ENCODE peak calls at places on chromosomes 5 and 9, in four cellular contexts. One of them, this sample, is unnamed.

GRCh38 chr5:141001466-141001853 is 35.2 kb downstream of the PCDHAC2 start:
- DNase-seq in IMR-90: no peak
- DNase-seq in H1: no peak
- DNase-seq in H9: peak
- DNase-seq in this sample: peak

GRCh38 chr5:126446498-126447224 is 23.5 kb downstream of the GRAMD2B start:
- DNase-seq in IMR-90: peak
- DNase-seq in H1: no peak
- DNase-seq in H9: no peak
- DNase-seq in this sample: no peak

GRCh38 chr5:139752506-139753350 is 42.9 kb upstream of the PSD2 start:
- DNase-seq in H1: no peak
- DNase-seq in H9: no peak
- DNase-seq in IMR-90: peak
- DNase-seq in this sample: no peak

GRCh38 chr9:99353408-99353807 is 131.3 kb downstream of the SEC61B start:
- DNase-seq in H9: no peak
- DNase-seq in H1: no peak
- DNase-seq in IMR-90: peak
- DNase-seq in this sample: no peak

GRCh38 chr5:72556351-72557146 is 49.3 kb upstream of the ZNF366 start:
- DNase-seq in IMR-90: peak
- DNase-seq in H1: peak
- DNase-seq in H9: peak
- DNase-seq in this sample: peak

GRCh38 chr9:30410273-30410672 is 1974.2 kb upstream of the ACO1 start:
- DNase-seq in IMR-90: no peak
- DNase-seq in H1: no peak
- DNase-seq in H9: no peak
- DNase-seq in this sample: no peak

GRCh38 chr5:83256091-83256775 is 178.9 kb downstream of the XRCC4 start:
- DNase-seq in IMR-90: peak
- DNase-seq in H9: no peak
- DNase-seq in H1: no peak
- DNase-seq in this sample: no peak

GRCh38 chr5:61887271-61887670 is 418.7 kb upstream of the KIF2A start:
- DNase-seq in H1: no peak
- DNase-seq in H9: no peak
- DNase-seq in IMR-90: no peak
- DNase-seq in this sample: no peak

GRCh38 chr9:14417230-14417629 is 103.3 kb upstream of the NFIB start:
- DNase-seq in IMR-90: peak
- DNase-seq in H1: no peak
- DNase-seq in H9: no peak
- DNase-seq in this sample: no peak

DNA sequence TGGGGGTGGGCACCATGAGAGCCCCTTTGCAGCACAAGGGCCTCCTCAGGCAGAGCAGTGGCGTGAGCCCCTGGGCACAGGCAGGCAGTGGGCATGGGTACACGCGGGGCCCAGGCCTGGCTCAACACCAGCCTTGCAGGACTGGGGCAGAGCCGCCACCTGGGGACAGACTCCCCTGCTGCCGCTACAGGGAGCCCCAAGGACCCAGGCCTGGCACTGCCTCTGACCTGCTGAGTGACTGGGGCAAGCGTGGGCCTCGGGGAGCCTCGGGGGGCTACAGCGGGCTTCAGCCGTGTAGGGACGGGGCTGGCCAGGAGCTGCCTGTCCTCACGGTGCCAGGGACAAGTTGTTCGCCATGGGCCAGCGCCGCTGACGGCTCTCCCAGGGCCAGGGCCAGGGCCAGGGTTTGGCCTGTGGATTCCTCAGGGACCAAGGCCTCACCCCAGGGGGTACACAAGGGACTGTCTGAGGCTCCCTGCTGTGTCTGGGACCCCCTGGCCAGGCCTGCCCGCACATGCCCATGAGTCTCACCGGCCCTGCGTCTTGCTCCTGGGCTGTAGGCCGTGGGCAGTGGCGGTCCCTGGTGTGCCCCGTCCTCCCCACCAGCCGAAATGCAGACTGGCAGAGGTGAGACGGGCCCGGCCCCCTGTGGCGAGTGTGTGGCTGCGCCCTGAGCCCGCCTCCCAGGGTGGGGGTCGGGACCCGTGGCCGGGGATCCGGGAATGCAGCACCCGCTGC is 42.5 kb downstream of the KCNT1 start:
- DNase-seq in IMR-90: no peak
- DNase-seq in H9: no peak
- DNase-seq in H1: no peak
- DNase-seq in this sample: no peak
- H2BK15ac ChIP-seq in IMR-90: no peak
- H2BK15ac ChIP-seq in H9: no peak
- H2BK15ac ChIP-seq in H1: no peak
- H2BK15ac ChIP-seq in this sample: no peak

GRCh38 chr9:86892576-86892975 is 54.7 kb downstream of the GAS1 start:
- DNase-seq in H1: no peak
- DNase-seq in H9: no peak
- DNase-seq in IMR-90: peak
- DNase-seq in this sample: peak
- H2BK5ac ChIP-seq in H1: no peak
- H2BK5ac ChIP-seq in H9: no peak
- H2BK5ac ChIP-seq in IMR-90: no peak
- H2BK5ac ChIP-seq in this sample: no peak

GRCh38 chr9:94983552-94983951 is 257.1 kb downstream of the AOPEP start:
- DNase-seq in IMR-90: no peak
- DNase-seq in H1: no peak
- DNase-seq in H9: no peak
- DNase-seq in this sample: no peak

GRCh38 chr9:94987731-94988130 is 261.2 kb downstream of the AOPEP start:
- DNase-seq in H1: no peak
- DNase-seq in H9: no peak
- DNase-seq in IMR-90: no peak
- DNase-seq in this sample: no peak

GRCh38 chr9:94984891-94985476 is 258.5 kb downstream of the AOPEP start:
- DNase-seq in IMR-90: no peak
- DNase-seq in H9: no peak
- DNase-seq in H1: no peak
- DNase-seq in this sample: no peak

GRCh38 chr9:94982211-94982610 is 255.7 kb downstream of the AOPEP start:
- DNase-seq in IMR-90: no peak
- DNase-seq in H1: no peak
- DNase-seq in H9: no peak
- DNase-seq in this sample: no peak

GRCh38 chr9:94985649-94986048 is 259.1 kb downstream of the AOPEP start:
- DNase-seq in H9: no peak
- DNase-seq in H1: no peak
- DNase-seq in IMR-90: no peak
- DNase-seq in this sample: no peak
- H4K5ac ChIP-seq in H9: no peak
- H4K5ac ChIP-seq in H1: no peak
- H4K5ac ChIP-seq in IMR-90: no peak
- H4K5ac ChIP-seq in this sample: no peak

GRCh38 chr5:107670028-107670926 is 460 bp downstream of the EFNA5 start:
- DNase-seq in H1: no peak
- DNase-seq in H9: peak
- DNase-seq in IMR-90: peak
- DNase-seq in this sample: peak
- H2BK15ac ChIP-seq in H1: peak
- H2BK15ac ChIP-seq in H9: peak
- H2BK15ac ChIP-seq in IMR-90: no peak
- H2BK15ac ChIP-seq in this sample: no peak

GRCh38 chr9:134169724-134170401 is 5.5 kb upstream of the RNU6ATAC start:
- DNase-seq in IMR-90: no peak
- DNase-seq in H9: no peak
- DNase-seq in H1: no peak
- DNase-seq in this sample: no peak
- H2BK5ac ChIP-seq in IMR-90: no peak
- H2BK5ac ChIP-seq in H9: no peak
- H2BK5ac ChIP-seq in H1: no peak
- H2BK5ac ChIP-seq in this sample: no peak

GRCh38 chr9:135801070-135801469 is 99.1 kb downstream of the KCNT1 start:
- DNase-seq in H1: no peak
- DNase-seq in IMR-90: no peak
- DNase-seq in H9: no peak
- DNase-seq in this sample: no peak
- H4K5ac ChIP-seq in H1: no peak
- H4K5ac ChIP-seq in IMR-90: no peak
- H4K5ac ChIP-seq in H9: no peak
- H4K5ac ChIP-seq in this sample: no peak

DNA sequence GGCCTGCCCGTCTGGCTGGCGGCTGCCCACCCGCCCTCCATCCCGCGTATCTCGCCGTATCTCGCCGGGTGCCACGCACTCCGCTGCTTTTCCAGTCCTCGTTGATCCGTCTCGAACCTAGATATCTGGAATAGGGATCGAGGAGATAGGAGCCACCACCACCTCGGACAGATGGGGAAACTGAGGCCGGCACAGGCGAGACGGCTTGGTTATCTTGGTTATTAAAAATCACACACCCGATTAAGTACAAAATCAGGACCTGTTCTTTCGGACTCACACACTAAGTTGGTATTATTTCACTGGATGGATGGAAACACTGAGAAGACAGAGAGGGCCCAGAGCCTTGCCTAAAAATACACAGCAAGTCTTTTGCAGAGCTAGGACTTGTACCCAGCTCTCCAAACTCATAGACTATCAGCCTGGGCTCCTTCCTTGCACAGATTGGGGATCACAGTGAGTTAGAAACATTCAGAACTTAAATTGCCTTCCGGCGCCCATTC is 678 bp downstream of the SLC26A2 start:
- DNase-seq in IMR-90: no peak
- DNase-seq in H9: no peak
- DNase-seq in H1: no peak
- DNase-seq in this sample: no peak
- H2BK15ac ChIP-seq in IMR-90: no peak
- H2BK15ac ChIP-seq in H9: no peak
- H2BK15ac ChIP-seq in H1: peak
- H2BK15ac ChIP-seq in this sample: no peak

This sample was measured in mesendoderm.